ENCODE peak calls at places on chromosomes 13 and 19, in five cellular contexts. One of them, this sample, is unnamed.
A peak's percentile ranks its signal among the peaks of the same experiment; 100 is the strongest.

GRCh38 chr19:4575267-4575793 is 15.8 kb upstream of the SEMA6B start:
- DNase-seq in mucosa of descending colon: no peak
- DNase-seq in nephron progenitor cell: peak; percentile 80
- DNase-seq in CD8-positive, alpha-beta T cell: no peak
- DNase-seq in CD4-positive, alpha-beta T cell: no peak
- DNase-seq in this sample: no peak

GRCh38 chr19:47111682-47112165 is 1.9 kb downstream of the ZC3H4 start:
- DNase-seq in mucosa of descending colon: no peak
- DNase-seq in nephron progenitor cell: no peak
- DNase-seq in CD8-positive, alpha-beta T cell: no peak
- DNase-seq in CD4-positive, alpha-beta T cell: no peak
- DNase-seq in this sample: no peak

GRCh38 chr19:48676887-48677286 is 4.1 kb upstream of the NTN5 start:
- DNase-seq in mucosa of descending colon: peak; percentile 68
- DNase-seq in nephron progenitor cell: no peak
- DNase-seq in CD8-positive, alpha-beta T cell: no peak
- DNase-seq in CD4-positive, alpha-beta T cell: no peak
- DNase-seq in this sample: no peak

GRCh38 chr13:41579168-41579567 is 121.8 kb downstream of the RGCC start:
- DNase-seq in mucosa of descending colon: no peak
- DNase-seq in nephron progenitor cell: no peak
- DNase-seq in CD8-positive, alpha-beta T cell: no peak
- DNase-seq in CD4-positive, alpha-beta T cell: no peak
- DNase-seq in this sample: no peak

GRCh38 chr13:98044301-98044700 is 90.8 kb downstream of the IPO5 start:
- DNase-seq in mucosa of descending colon: no peak
- DNase-seq in nephron progenitor cell: no peak
- DNase-seq in CD8-positive, alpha-beta T cell: no peak
- DNase-seq in CD4-positive, alpha-beta T cell: no peak
- DNase-seq in this sample: no peak

GRCh38 chr13:26946675-26947342 is 186.2 kb upstream of the GPR12 start:
- DNase-seq in mucosa of descending colon: no peak
- DNase-seq in nephron progenitor cell: no peak
- DNase-seq in CD8-positive, alpha-beta T cell: no peak
- DNase-seq in CD4-positive, alpha-beta T cell: no peak
- DNase-seq in this sample: peak; percentile 45

GRCh38 chr19:6720369-6721112 is at the start of gene C3:
- DNase-seq in mucosa of descending colon: no peak
- DNase-seq in nephron progenitor cell: no peak
- DNase-seq in CD8-positive, alpha-beta T cell: no peak
- DNase-seq in CD4-positive, alpha-beta T cell: no peak
- DNase-seq in this sample: no peak

GRCh38 chr19:15282311-15282705 is 50.0 kb downstream of the BRD4 start:
- DNase-seq in mucosa of descending colon: no peak
- DNase-seq in nephron progenitor cell: no peak
- DNase-seq in CD8-positive, alpha-beta T cell: no peak
- DNase-seq in CD4-positive, alpha-beta T cell: no peak
- DNase-seq in this sample: no peak

GRCh38 chr19:10568444-10568825 is 344 bp downstream of the CDKN2D start:
- DNase-seq in mucosa of descending colon: peak; percentile 59
- DNase-seq in nephron progenitor cell: no peak
- DNase-seq in CD8-positive, alpha-beta T cell: peak; percentile 63
- DNase-seq in CD4-positive, alpha-beta T cell: no peak
- DNase-seq in this sample: no peak

GRCh38 chr13:21009036-21009435 is 52.4 kb downstream of the LATS2 start:
- DNase-seq in mucosa of descending colon: no peak
- DNase-seq in nephron progenitor cell: no peak
- DNase-seq in CD8-positive, alpha-beta T cell: no peak
- DNase-seq in CD4-positive, alpha-beta T cell: no peak
- DNase-seq in this sample: no peak

GRCh38 chr13:21012841-21013681 is 48.3 kb downstream of the LATS2 start:
- DNase-seq in mucosa of descending colon: no peak
- DNase-seq in nephron progenitor cell: no peak
- DNase-seq in CD8-positive, alpha-beta T cell: no peak
- DNase-seq in CD4-positive, alpha-beta T cell: no peak
- DNase-seq in this sample: no peak

GRCh38 chr13:21011378-21011777 is 50.0 kb downstream of the LATS2 start:
- DNase-seq in mucosa of descending colon: no peak
- DNase-seq in nephron progenitor cell: no peak
- DNase-seq in CD8-positive, alpha-beta T cell: no peak
- DNase-seq in CD4-positive, alpha-beta T cell: no peak
- DNase-seq in this sample: no peak

GRCh38 chr13:21012211-21012610 is 49.2 kb downstream of the LATS2 start:
- DNase-seq in mucosa of descending colon: no peak
- DNase-seq in nephron progenitor cell: no peak
- DNase-seq in CD8-positive, alpha-beta T cell: no peak
- DNase-seq in CD4-positive, alpha-beta T cell: no peak
- DNase-seq in this sample: no peak

DNA sequence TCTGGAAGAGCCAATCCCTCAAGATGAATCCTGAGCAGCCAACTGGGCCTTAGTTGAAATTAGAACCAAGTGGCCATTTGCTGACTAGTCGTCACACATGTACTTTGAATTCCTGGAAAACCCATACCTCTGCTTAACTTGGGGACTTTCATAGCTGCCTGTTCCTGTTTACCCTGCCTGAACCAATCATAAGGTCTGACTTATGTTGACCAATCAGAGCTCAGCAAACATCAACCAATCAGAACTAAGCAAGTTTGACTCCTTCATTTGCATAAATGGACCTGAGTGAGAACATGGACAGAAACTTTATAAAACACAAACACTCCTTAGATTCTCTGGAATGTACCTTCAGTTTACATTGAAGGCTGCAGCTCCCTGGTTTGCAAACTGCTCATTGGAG is 50.8 kb downstream of the LATS2 start:
- DNase-seq in mucosa of descending colon: no peak
- DNase-seq in nephron progenitor cell: no peak
- DNase-seq in CD8-positive, alpha-beta T cell: no peak
- DNase-seq in CD4-positive, alpha-beta T cell: no peak
- DNase-seq in this sample: no peak
- TF ChIP-seq CTCF in mucosa of descending colon: no peak
- TF ChIP-seq CTCF in nephron progenitor cell: no peak
- TF ChIP-seq CTCF in CD8-positive, alpha-beta T cell: no peak
- TF ChIP-seq CTCF in CD4-positive, alpha-beta T cell: no peak
- TF ChIP-seq CTCF in this sample: no peak

DNA sequence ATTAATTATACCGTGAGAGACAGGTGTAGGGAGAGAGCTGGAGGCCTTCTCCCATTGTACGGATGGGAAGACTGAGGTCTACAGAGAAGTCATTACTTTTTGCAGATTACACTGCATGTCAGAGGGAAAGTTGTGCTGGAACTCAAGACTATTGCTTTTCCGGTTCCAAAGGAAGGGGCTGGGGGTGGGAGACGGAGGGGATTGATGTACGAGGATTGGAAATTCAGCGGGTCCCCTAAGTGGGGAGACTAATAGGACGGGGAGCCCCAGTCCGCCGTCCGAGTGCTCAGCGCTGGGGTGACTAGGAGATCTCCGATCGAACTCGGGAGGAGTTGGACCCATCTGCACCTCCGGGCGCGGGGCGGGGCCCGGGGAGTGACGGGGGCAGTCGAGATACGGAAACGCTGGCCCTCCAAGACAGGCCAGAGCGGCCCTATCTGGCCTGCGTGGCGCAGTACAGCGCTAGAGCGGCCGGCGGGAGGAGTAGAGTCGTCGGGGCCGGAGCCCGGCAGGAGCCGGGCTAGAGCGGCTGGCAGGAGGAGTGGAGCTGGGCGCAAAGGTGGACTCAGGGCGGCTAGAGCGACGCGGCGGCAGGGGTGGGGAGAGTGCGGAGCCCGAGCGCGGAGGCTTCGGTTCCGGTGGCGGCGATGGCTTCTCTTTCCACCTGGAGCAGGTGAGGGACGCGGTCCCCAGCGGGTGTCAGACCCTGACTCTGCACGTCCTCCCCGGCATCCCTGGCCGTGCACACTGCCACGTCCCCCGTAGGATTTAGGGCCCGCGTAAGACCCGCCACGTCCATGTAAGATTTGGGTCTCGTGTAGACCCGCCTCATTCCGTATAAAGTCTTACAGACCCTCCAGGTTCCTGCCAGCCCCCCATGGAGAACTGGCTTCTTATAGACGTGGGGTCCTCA is 1.1 kb downstream of the ARHGEF1 start:
- DNase-seq in mucosa of descending colon: peak; percentile 94
- DNase-seq in nephron progenitor cell: peak; percentile 91
- DNase-seq in CD8-positive, alpha-beta T cell: peak; percentile 90
- DNase-seq in CD4-positive, alpha-beta T cell: peak; percentile 85
- DNase-seq in this sample: peak; percentile 99
- TF ChIP-seq CTCF in mucosa of descending colon: no peak
- TF ChIP-seq CTCF in nephron progenitor cell: no peak
- TF ChIP-seq CTCF in CD8-positive, alpha-beta T cell: no peak
- TF ChIP-seq CTCF in CD4-positive, alpha-beta T cell: no peak
- TF ChIP-seq CTCF in this sample: no peak

DNA sequence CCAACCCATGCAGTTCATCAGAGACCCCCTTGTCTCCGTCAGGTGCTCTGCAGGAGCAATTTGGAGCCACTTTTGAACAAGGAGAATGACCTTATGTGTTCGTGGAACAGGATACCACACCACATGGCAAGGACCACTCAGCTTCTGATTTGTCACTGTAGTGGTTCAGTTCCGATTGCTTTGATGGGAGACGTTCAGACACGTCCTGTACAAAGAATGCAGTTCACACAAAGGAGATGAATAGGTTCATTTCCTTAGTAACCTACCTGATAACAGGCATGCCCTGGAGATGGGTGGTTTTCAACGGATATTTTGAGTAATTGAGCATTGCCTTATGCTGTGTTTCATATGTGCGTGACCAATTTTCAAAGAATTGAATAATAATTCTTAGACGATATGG is 17.2 kb downstream of the FGF9 start:
- DNase-seq in mucosa of descending colon: no peak
- DNase-seq in nephron progenitor cell: no peak
- DNase-seq in CD8-positive, alpha-beta T cell: no peak
- DNase-seq in CD4-positive, alpha-beta T cell: no peak
- DNase-seq in this sample: no peak
- TF ChIP-seq CTCF in mucosa of descending colon: no peak
- TF ChIP-seq CTCF in nephron progenitor cell: no peak
- TF ChIP-seq CTCF in CD8-positive, alpha-beta T cell: no peak
- TF ChIP-seq CTCF in CD4-positive, alpha-beta T cell: no peak
- TF ChIP-seq CTCF in this sample: no peak

DNA sequence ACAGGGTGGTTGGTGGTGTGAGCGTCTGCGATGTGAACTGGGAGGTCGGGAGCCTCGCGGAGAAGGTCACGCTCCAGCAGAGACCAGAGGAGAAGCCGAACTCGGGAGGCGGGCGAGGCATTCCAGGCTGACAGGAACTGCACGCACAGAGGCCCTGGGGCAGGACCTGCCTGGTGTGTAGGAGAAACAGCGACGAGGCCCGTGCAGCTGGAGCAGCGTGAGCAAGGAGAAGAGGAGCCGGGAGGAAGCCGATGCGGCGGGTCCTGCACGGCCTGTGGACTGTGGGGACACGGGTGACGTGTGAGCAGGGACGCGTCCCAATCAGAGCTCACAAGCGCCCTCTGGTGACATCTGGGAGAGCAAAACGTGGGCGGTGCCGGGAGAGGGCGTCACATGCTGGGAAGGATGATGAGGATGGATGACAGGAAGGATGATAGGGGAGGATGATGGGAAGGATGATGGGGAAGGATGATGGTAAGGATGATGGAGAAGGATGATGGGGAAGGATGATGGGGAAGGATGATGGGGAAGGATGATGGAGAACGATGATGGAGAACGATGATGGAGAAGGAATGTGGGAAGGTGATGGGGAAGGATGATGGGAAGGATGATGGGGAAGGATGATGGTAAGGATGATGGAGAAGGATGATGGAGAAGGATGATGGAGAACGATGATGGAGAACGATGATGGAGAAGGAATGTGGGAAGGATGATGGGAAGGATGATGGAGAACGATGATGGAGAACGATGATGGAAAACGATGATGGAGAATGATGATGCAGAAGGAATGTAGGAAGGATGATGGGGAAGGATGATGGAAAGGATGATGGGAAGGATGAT is 16.1 kb upstream of the MADCAM1 start:
- DNase-seq in mucosa of descending colon: peak; percentile 85
- DNase-seq in nephron progenitor cell: peak; percentile 76
- DNase-seq in CD8-positive, alpha-beta T cell: peak; percentile 58
- DNase-seq in CD4-positive, alpha-beta T cell: no peak
- DNase-seq in this sample: no peak
- TF ChIP-seq CTCF in mucosa of descending colon: peak; percentile 22
- TF ChIP-seq CTCF in nephron progenitor cell: peak; percentile 38
- TF ChIP-seq CTCF in CD8-positive, alpha-beta T cell: peak; percentile 21
- TF ChIP-seq CTCF in CD4-positive, alpha-beta T cell: no peak
- TF ChIP-seq CTCF in this sample: peak; percentile 67

DNA sequence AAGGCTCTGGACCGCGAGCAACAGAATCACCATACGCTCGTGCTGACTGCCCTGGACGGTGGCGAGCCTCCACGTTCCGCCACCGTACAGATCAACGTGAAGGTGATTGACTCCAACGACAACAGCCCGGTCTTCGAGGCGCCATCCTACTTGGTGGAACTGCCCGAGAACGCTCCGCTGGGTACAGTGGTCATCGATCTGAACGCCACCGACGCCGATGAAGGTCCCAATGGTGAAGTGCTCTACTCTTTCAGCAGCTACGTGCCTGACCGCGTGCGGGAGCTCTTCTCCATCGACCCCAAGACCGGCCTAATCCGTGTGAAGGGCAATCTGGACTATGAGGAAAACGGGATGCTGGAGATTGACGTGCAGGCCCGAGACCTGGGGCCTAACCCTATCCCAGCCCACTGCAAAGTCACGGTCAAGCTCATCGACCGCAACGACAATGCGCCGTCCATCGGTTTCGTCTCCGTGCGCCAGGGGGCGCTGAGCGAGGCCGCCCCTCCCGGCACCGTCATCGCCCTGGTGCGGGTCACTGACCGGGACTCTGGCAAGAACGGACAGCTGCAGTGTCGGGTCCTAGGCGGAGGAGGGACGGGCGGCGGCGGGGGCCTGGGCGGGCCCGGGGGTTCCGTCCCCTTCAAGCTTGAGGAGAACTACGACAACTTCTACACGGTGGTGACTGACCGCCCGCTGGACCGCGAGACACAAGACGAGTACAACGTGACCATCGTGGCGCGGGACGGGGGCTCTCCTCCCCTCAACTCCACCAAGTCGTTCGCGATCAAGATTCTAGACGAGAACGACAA is 1.8 kb downstream of the PCDH17 start:
- DNase-seq in mucosa of descending colon: no peak
- DNase-seq in nephron progenitor cell: peak; percentile 68
- DNase-seq in CD8-positive, alpha-beta T cell: no peak
- DNase-seq in CD4-positive, alpha-beta T cell: no peak
- DNase-seq in this sample: no peak
- TF ChIP-seq CTCF in mucosa of descending colon: no peak
- TF ChIP-seq CTCF in nephron progenitor cell: peak; percentile 50
- TF ChIP-seq CTCF in CD8-positive, alpha-beta T cell: no peak
- TF ChIP-seq CTCF in CD4-positive, alpha-beta T cell: no peak
- TF ChIP-seq CTCF in this sample: peak; percentile 65